ENCODE peak calls at places on chromosomes 5 and 9, in four cellular contexts. N is endothelial cell, B is SW 1271, H is CMK. Q is an unnamed sample.

GRCh38 chr5:139246394-139246793 is 47.1 kb upstream of the MATR3 start:
- DNase-seq in H (peak), N (peak), B (peak), Q (no peak)

GRCh38 chr9:38059233-38059936 is 9.6 kb downstream of the SHB start:
- DNase-seq in B (no peak), H (no peak), N (no peak), Q (no peak)

GRCh38 chr5:126912607-126913006 is 117.8 kb downstream of the MARCHF3 start:
- DNase-seq in N (no peak), B (no peak), H (no peak), Q (peak)

GRCh38 chr5:27830551-27830950 is 792.2 kb upstream of the CDH9 start:
- DNase-seq in N (no peak), H (no peak), B (peak), Q (no peak)

GRCh38 chr9:71816782-71817549 is 48.7 kb upstream of the CEMIP2 start:
- DNase-seq in N (peak), H (no peak), B (no peak), Q (no peak)

GRCh38 chr5:178286226-178287090 is 53.9 kb upstream of the PHYKPL start:
- DNase-seq in N (no peak), B (no peak), H (no peak), Q (no peak)

GRCh38 chr9:123400926-123401503 is 45.0 kb downstream of the CRB2 start:
- DNase-seq in B (no peak), N (no peak), H (no peak), Q (no peak)

GRCh38 chr9:72856985-72857631 is 95.7 kb downstream of the ALDH1A1 start:
- DNase-seq in H (no peak), N (peak), B (peak), Q (peak)

GRCh38 chr5:13664377-13664776 is 280.1 kb downstream of the DNAH5 start:
- DNase-seq in H (no peak), N (no peak), B (peak), Q (no peak)

GRCh38 chr5:172496671-172497371 is 42.5 kb upstream of the SH3PXD2B start:
- DNase-seq in B (no peak), H (no peak), N (no peak), Q (no peak)

GRCh38 chr5:96177303-96177869 is 215.7 kb upstream of the ELL2 start:
- DNase-seq in B (no peak), N (no peak), H (no peak), Q (no peak)

GRCh38 chr5:16492398-16493175 is 27.0 kb upstream of the ZNF622 start:
- DNase-seq in B (no peak), N (no peak), H (no peak), Q (no peak)

GRCh38 chr5:174529925-174530681 is 194.3 kb upstream of the MSX2 start:
- DNase-seq in B (no peak), N (no peak), H (no peak), Q (no peak)

GRCh38 chr5:1552469-1553255 is 28.9 kb upstream of the LPCAT1 start:
- DNase-seq in N (no peak), H (no peak), B (no peak), Q (no peak)

GRCh38 chr5:18068851-18069250 is 434.6 kb downstream of the TAF11L14 start:
- DNase-seq in H (no peak), N (no peak), B (no peak), Q (no peak)

GRCh38 chr5:14712666-14713065 is 48.1 kb downstream of the OTULIN start:
- DNase-seq in N (no peak), B (no peak), H (no peak), Q (no peak)

GRCh38 chr9:136996361-136997281 is at the start of gene CLIC3:
- DNase-seq in B (no peak), H (peak), N (no peak), Q (peak)

GRCh38 chr9:134213508-134214394 is 49.4 kb upstream of the RNU6ATAC start:
- DNase-seq in H (no peak), N (no peak), B (no peak), Q (no peak)

GRCh38 chr9:5357431-5358105 is 17.9 kb upstream of the RLN1 start:
- DNase-seq in B (no peak), H (no peak), N (no peak), Q (no peak)

GRCh38 chr9:91071185-91071990 is 269.8 kb downstream of the SYK start:
- DNase-seq in B (peak), N (no peak), H (no peak), Q (no peak)

GRCh38 chr5:1732238-1732880 is 67.3 kb downstream of the MRPL36 start:
- DNase-seq in H (no peak), N (peak), B (no peak), Q (no peak)

GRCh38 chr5:130068988-130069387 is 164.7 kb downstream of the CHSY3 start:
- DNase-seq in H (no peak), B (no peak), N (no peak), Q (no peak)

GRCh38 chr5:149172261-149172660 is 31.0 kb downstream of the ABLIM3 start:
- DNase-seq in B (peak), N (no peak), H (no peak), Q (no peak)

GRCh38 chr5:6088706-6089105 is 289.6 kb downstream of the MED10 start:
- DNase-seq in N (no peak), H (no peak), B (no peak), Q (no peak)

GRCh38 chr9:123689701-123690428 is 240.1 kb downstream of the DENND1A start:
- DNase-seq in H (no peak), B (no peak), N (no peak), Q (no peak)

GRCh38 chr5:68027519-68027918 is 188.0 kb upstream of the PIK3R1 start:
- DNase-seq in H (no peak), B (no peak), N (no peak), Q (no peak)

GRCh38 chr9:9585920-9586319 is 1026.9 kb downstream of the PTPRD start:
- DNase-seq in B (no peak), H (no peak), N (no peak), Q (no peak)

GRCh38 chr9:73270967-73271722 is 119.5 kb downstream of the ANXA1 start:
- DNase-seq in H (no peak), B (peak), N (no peak), Q (peak)

GRCh38 chr9:127503379-127503921 is 52.1 kb downstream of the LRSAM1 start:
- DNase-seq in H (no peak), B (no peak), N (no peak), Q (no peak)